ENCODE peak calls at places on chromosomes 7 and 10, in seven cellular contexts. T, M, F, S, R, N and B are unnamed samples.

GRCh38 chr7:46738165-46738564 is 817.1 kb upstream of the IGFBP3 start:
- DNase-seq in R (no peak), T (no peak), F (no peak), M (no peak), N (no peak), S (no peak), B (no peak)

GRCh38 chr10:113285291-113285690 is 267.6 kb upstream of the HABP2 start:
- DNase-seq in S (no peak), R (no peak), M (no peak), N (no peak), F (no peak), T (no peak), B (no peak)

GRCh38 chr10:63375859-63376258 is 89.9 kb downstream of the JMJD1C start:
- DNase-seq in S (no peak), T (no peak), M (no peak), R (no peak), N (no peak), F (no peak), B (no peak)

GRCh38 chr7:50560865-50561351 is 4.3 kb downstream of the DDC start:
- DNase-seq in T (no peak), N (no peak), R (no peak), M (no peak), F (no peak), S (no peak), B (no peak)

GRCh38 chr7:26663905-26664673 is 200.3 kb downstream of the SKAP2 start:
- DNase-seq in T (no peak), F (no peak), R (no peak), M (no peak), N (no peak), S (no peak), B (no peak)

GRCh38 chr7:83520706-83521105 is 128.2 kb downstream of the SEMA3E start:
- DNase-seq in R (no peak), N (no peak), F (no peak), T (no peak), S (no peak), M (no peak), B (no peak)

GRCh38 chr10:100043796-100044195 is 34.0 kb upstream of the DNMBP start:
- DNase-seq in S (peak; percentile 68), F (no peak), M (no peak), T (peak; percentile 63), N (no peak), R (no peak), B (no peak)

GRCh38 chr10:13490503-13490902 is 38.3 kb downstream of the BEND7 start:
- DNase-seq in F (no peak), S (no peak), R (no peak), M (no peak), T (no peak), N (no peak), B (no peak)

GRCh38 chr10:44051584-44052385 is 333.1 kb downstream of the CXCL12 start:
- DNase-seq in N (no peak), S (no peak), M (peak; percentile 16), R (peak; percentile 69), F (peak; percentile 87), T (no peak), B (no peak)

GRCh38 chr10:112835933-112836564 is 114.0 kb upstream of the TCF7L2 start:
- DNase-seq in S (peak; percentile 79), R (no peak), N (no peak), M (no peak), T (peak; percentile 38), F (no peak), B (no peak)

GRCh38 chr7:157621131-157621681 is 284.4 kb downstream of the DNAJB6 start:
- DNase-seq in S (no peak), N (no peak), T (no peak), R (no peak), M (no peak), F (no peak), B (no peak)

GRCh38 chr7:38244516-38244915 is 28.9 kb downstream of the TARP start:
- DNase-seq in F (no peak), N (no peak), R (no peak), M (no peak), S (no peak), T (no peak), B (no peak)

GRCh38 chr7:2157473-2158279 is 75.1 kb downstream of the MAD1L1 start:
- DNase-seq in F (peak; percentile 98), R (peak; percentile 91), T (peak; percentile 29), M (peak; percentile 84), N (no peak), S (peak; percentile 64), B (no peak)

GRCh38 chr7:73734619-73735525 is 3.7 kb downstream of the ABHD11 start:
- DNase-seq in R (peak; percentile 94), N (peak; percentile 79), M (peak; percentile 95), T (peak; percentile 43), F (peak; percentile 50), S (peak; percentile 78), B (peak; percentile 83)

GRCh38 chr7:44059219-44060090 is 5.9 kb downstream of the PGAM2 start:
- DNase-seq in T (peak; percentile 14), M (no peak), S (no peak), F (no peak), N (no peak), R (no peak), B (no peak)

GRCh38 chr7:70182516-70182915 is 584.2 kb downstream of the AUTS2 start:
- DNase-seq in S (no peak), F (no peak), N (no peak), M (no peak), T (no peak), R (no peak), B (no peak)

GRCh38 chr10:27240891-27241639 is 468 bp upstream of the ACBD5 start:
- DNase-seq in S (no peak), M (peak; percentile 52), T (peak; percentile 22), N (peak; percentile 39), F (peak; percentile 5), R (peak; percentile 13), B (peak; percentile 64)

GRCh38 chr7:116710764-116711452 is 38.9 kb downstream of the MET start:
- DNase-seq in S (no peak), T (no peak), M (no peak), R (peak; percentile 86), N (no peak), F (no peak), B (no peak)

GRCh38 chr7:121748546-121748945 is 124.4 kb upstream of the PTPRZ1 start:
- DNase-seq in M (no peak), N (no peak), F (no peak), T (no peak), R (no peak), S (no peak), B (no peak)

GRCh38 chr10:90847436-90847835 is 10.4 kb downstream of the HTR7 start:
- DNase-seq in R (peak; percentile 71), F (peak; percentile 80), T (no peak), N (no peak), M (no peak), S (no peak), B (no peak)
- H3K4me1 ChIP-seq in R (peaks cover 10% of the 10 kb centered on the region), F (peaks cover 8% of the 10 kb centered on the region), T (no peaks in the 10 kb centered on the region), N (no peaks in the 10 kb centered on the region), M (no peaks in the 10 kb centered on the region), S (no peaks in the 10 kb centered on the region), B (no peaks in the 10 kb centered on the region)

GRCh38 chr7:94237417-94237816 is 157.3 kb upstream of the COL1A2 start:
- DNase-seq in M (no peak), N (no peak), F (no peak), R (no peak), T (no peak), S (no peak), B (no peak)

GRCh38 chr7:94239661-94240234 is 154.9 kb upstream of the COL1A2 start:
- DNase-seq in M (no peak), N (no peak), S (peak; percentile 65), R (no peak), F (no peak), T (peak; percentile 27), B (no peak)

GRCh38 chr7:94241402-94241925 is 153.2 kb upstream of the COL1A2 start:
- DNase-seq in N (no peak), R (no peak), S (no peak), F (no peak), M (no peak), T (no peak), B (no peak)

GRCh38 chr7:94240902-94241301 is 153.8 kb upstream of the COL1A2 start:
- DNase-seq in M (no peak), S (no peak), R (no peak), N (no peak), F (peak; percentile 30), T (no peak), B (no peak)

GRCh38 chr7:94236960-94237359 is 157.7 kb upstream of the COL1A2 start:
- DNase-seq in R (no peak), T (no peak), F (no peak), M (no peak), N (no peak), S (no peak), B (no peak)
- H3K4me1 ChIP-seq in R (no peaks in the 10 kb centered on the region), T (peaks cover 12% of the 10 kb centered on the region), F (no peaks in the 10 kb centered on the region), M (no peaks in the 10 kb centered on the region), N (no peaks in the 10 kb centered on the region), S (no peaks in the 10 kb centered on the region), B (no peaks in the 10 kb centered on the region)

DNA sequence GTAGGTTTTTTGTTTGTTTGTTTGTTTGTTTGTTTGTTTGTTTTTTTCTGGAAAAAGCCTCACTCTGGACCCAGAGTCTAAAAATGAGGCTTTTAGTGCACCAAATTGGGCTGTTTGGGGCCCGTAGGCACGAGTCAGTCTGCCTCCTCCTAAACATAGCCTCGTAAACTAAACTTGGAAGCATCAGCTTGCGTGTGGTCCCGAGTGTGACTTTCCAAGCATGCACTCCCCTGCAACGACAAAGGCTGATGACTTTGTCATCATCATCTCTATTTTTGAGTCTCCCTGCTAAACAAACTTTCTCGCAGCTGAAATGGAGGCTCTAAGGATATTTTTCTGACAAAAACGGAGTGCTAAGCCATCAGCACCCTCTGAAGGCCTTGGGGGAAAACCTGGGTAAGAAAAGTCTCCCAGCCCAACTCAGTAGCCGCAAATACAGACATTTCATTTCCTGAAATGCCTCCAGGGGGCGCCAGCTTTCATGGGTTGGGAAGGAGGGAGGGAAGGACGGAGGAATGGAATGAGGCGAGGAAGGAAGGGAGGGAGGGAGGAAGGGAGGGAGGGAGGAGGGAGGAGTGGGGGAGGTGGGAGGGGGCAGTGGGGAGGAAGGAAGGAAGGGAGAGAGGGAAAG is 245.9 kb downstream of the KCNMA1 start:
- DNase-seq in F (peak; percentile 62), S (peak; percentile 78), T (peak; percentile 51), M (peak; percentile 98), R (peak; percentile 100), N (no peak), B (no peak)
- H3K4me1 ChIP-seq in F (peaks cover 49% of the 10 kb centered on the region), S (no peaks in the 10 kb centered on the region), T (peaks cover 18% of the 10 kb centered on the region), M (peaks cover 65% of the 10 kb centered on the region), R (peaks cover 89% of the 10 kb centered on the region), N (no peaks in the 10 kb centered on the region), B (no peaks in the 10 kb centered on the region)

GRCh38 chr10:77590344-77591237 is 47.0 kb downstream of the KCNMA1 start:
- DNase-seq in N (no peak), F (no peak), S (no peak), R (no peak), M (no peak), T (no peak), B (no peak)

GRCh38 chr10:77586719-77587423 is 50.7 kb downstream of the KCNMA1 start:
- DNase-seq in M (no peak), T (no peak), N (no peak), S (no peak), R (peak; percentile 94), F (peak; percentile 72), B (no peak)

GRCh38 chr10:77583527-77583926 is 54.1 kb downstream of the KCNMA1 start:
- DNase-seq in F (no peak), S (no peak), R (peak; percentile 98), M (no peak), T (no peak), N (no peak), B (no peak)

GRCh38 chr10:77588886-77589285 is 48.7 kb downstream of the KCNMA1 start:
- DNase-seq in M (no peak), N (no peak), T (no peak), F (no peak), R (no peak), S (no peak), B (no peak)

GRCh38 chr10:77587424-77587806 is 50.2 kb downstream of the KCNMA1 start:
- DNase-seq in M (no peak), F (no peak), R (no peak), S (no peak), N (no peak), T (no peak), B (no peak)
- H3K4me1 ChIP-seq in M (peaks cover 16% of the 10 kb centered on the region), F (peaks cover 19% of the 10 kb centered on the region), R (peaks cover 71% of the 10 kb centered on the region), S (no peaks in the 10 kb centered on the region), N (no peaks in the 10 kb centered on the region), T (peaks cover 9% of the 10 kb centered on the region), B (no peaks in the 10 kb centered on the region)